ENCODE peak calls at places on chromosomes 13 and 19, in eight cellular contexts. B is EL; M is activated naive CD4-positive, alpha-beta T cell treated with anti-CD3 and anti-CD28 coated beads, Interleukin-2, amount 10 ng/mL, durations not matched to agents 7 days and 5 days; H is GM04503; J is HT1080; X is CD8-positive, alpha-beta T cell; U is brain pericyte; K is KBM-7. E is an unnamed sample.
A peak's percentile ranks its signal among the peaks of the same experiment; 100 is the strongest.

GRCh38 chr13:110138009-110138699 is 168.8 kb downstream of the COL4A1 start:
- DNase-seq in B (peak; percentile 80), M (peak; percentile 79), H (no peak), J (peak; percentile 88), X (peak; percentile 30), U (no peak), K (peak; percentile 60), E (no peak)

GRCh38 chr13:30033681-30034447 is 183.4 kb upstream of the UBL3 start:
- DNase-seq in B (peak; percentile 89), M (no peak), H (peak; percentile 94), J (peak; percentile 89), X (no peak), U (peak; percentile 46), K (peak; percentile 65), E (peak; percentile 70)

GRCh38 chr13:90585392-90585791 is 762.1 kb upstream of the MIR17HG start:
- DNase-seq in B (no peak), M (no peak), H (no peak), J (no peak), X (no peak), U (no peak), K (no peak), E (no peak)

GRCh38 chr19:45814851-45815481 is at the start of gene RSPH6A:
- DNase-seq in B (no peak), M (no peak), H (no peak), J (no peak), X (no peak), U (no peak), K (no peak), E (no peak)

GRCh38 chr13:110221331-110221730 is 85.6 kb downstream of the COL4A1 start:
- DNase-seq in B (no peak), M (no peak), H (no peak), J (no peak), X (no peak), U (no peak), K (no peak), E (no peak)

GRCh38 chr13:112931028-112931934 is 37.7 kb upstream of the MCF2L start:
- DNase-seq in B (peak; percentile 71), M (no peak), H (no peak), J (peak; percentile 77), X (no peak), U (no peak), K (peak; percentile 70), E (no peak)

GRCh38 chr19:1172353-1173159 is 1.5 kb downstream of the SBNO2 start:
- DNase-seq in B (peak; percentile 78), M (no peak), H (no peak), J (peak; percentile 71), X (no peak), U (no peak), K (peak; percentile 25), E (peak; percentile 32)

GRCh38 chr13:77359171-77359570 is 32.3 kb upstream of the MYCBP2 start:
- DNase-seq in B (peak; percentile 5), M (no peak), H (no peak), J (no peak), X (no peak), U (no peak), K (no peak), E (no peak)

GRCh38 chr13:93861818-93862217 is 617.7 kb downstream of the DCT start:
- DNase-seq in B (peak; percentile 69), M (no peak), H (peak; percentile 18), J (peak; percentile 53), X (no peak), U (no peak), K (no peak), E (no peak)

GRCh38 chr19:17419491-17420266 is at the start of gene MVB12A:
- DNase-seq in B (peak; percentile 99), M (peak; percentile 97), H (peak; percentile 95), J (peak; percentile 99), X (peak; percentile 94), U (peak; percentile 99), K (peak; percentile 99), E (peak; percentile 98)

GRCh38 chr13:49022472-49023144 is 46.9 kb downstream of the FNDC3A start:
- DNase-seq in B (peak; percentile 53), M (no peak), H (no peak), J (no peak), X (no peak), U (no peak), K (no peak), E (no peak)

GRCh38 chr19:10142701-10143375 is 23.1 kb upstream of the EIF3G start:
- DNase-seq in B (no peak), M (peak; percentile 71), H (no peak), J (no peak), X (peak; percentile 56), U (no peak), K (no peak), E (no peak)

GRCh38 chr19:50315773-50316448 is 13.3 kb downstream of the KCNC3 start:
- DNase-seq in B (no peak), M (peak; percentile 37), H (no peak), J (no peak), X (no peak), U (no peak), K (no peak), E (no peak)

GRCh38 chr19:5046339-5047039 is 77.6 kb downstream of the KDM4B start:
- DNase-seq in B (peak; percentile 60), M (no peak), H (peak; percentile 68), J (no peak), X (no peak), U (no peak), K (no peak), E (no peak)

GRCh38 chr19:39686739-39687138 is 17.5 kb upstream of the LGALS14 start:
- DNase-seq in B (no peak), M (no peak), H (no peak), J (no peak), X (no peak), U (no peak), K (no peak), E (no peak)

GRCh38 chr19:53865918-53866696 is 1.6 kb upstream of the MYADM start:
- DNase-seq in B (peak; percentile 68), M (peak; percentile 79), H (no peak), J (peak; percentile 44), X (peak; percentile 48), U (no peak), K (no peak), E (peak; percentile 72)

GRCh38 chr13:100872761-100873160 is 198.2 kb upstream of the TMTC4 start:
- DNase-seq in B (no peak), M (no peak), H (no peak), J (no peak), X (no peak), U (no peak), K (no peak), E (no peak)

GRCh38 chr13:24644051-24644450 is 36.2 kb upstream of the ATP12A start:
- DNase-seq in B (no peak), M (no peak), H (no peak), J (peak; percentile 6), X (no peak), U (peak; percentile 4), K (no peak), E (no peak)

GRCh38 chr13:112904436-112904960 is 64.5 kb upstream of the MCF2L start:
- DNase-seq in B (no peak), M (no peak), H (no peak), J (no peak), X (no peak), U (no peak), K (no peak), E (no peak)

GRCh38 chr13:114261328-114261965 is 20.0 kb upstream of the UPF3A start:
- DNase-seq in B (no peak), M (no peak), H (no peak), J (no peak), X (no peak), U (no peak), K (no peak), E (no peak)

GRCh38 chr13:50236898-50237318 is 221.7 kb downstream of the KCNRG start:
- DNase-seq in B (no peak), M (peak; percentile 22), H (no peak), J (no peak), X (no peak), U (no peak), K (no peak), E (no peak)

GRCh38 chr19:50050406-50051223 is 24.8 kb downstream of the ZNF473 start:
- DNase-seq in B (peak; percentile 60), M (peak; percentile 84), H (peak; percentile 54), J (no peak), X (peak; percentile 73), U (no peak), K (peak; percentile 84), E (peak; percentile 78)

GRCh38 chr19:5864725-5865486 is 5.4 kb downstream of the FUT5 start:
- DNase-seq in B (no peak), M (no peak), H (no peak), J (no peak), X (no peak), U (no peak), K (no peak), E (no peak)

GRCh38 chr13:51588406-51588949 is 4.2 kb downstream of the WDFY2 start:
- DNase-seq in B (no peak), M (no peak), H (no peak), J (no peak), X (no peak), U (no peak), K (no peak), E (no peak)

GRCh38 chr13:73754727-73755292 is 379.4 kb downstream of the KLF12 start:
- DNase-seq in B (peak; percentile 64), M (no peak), H (peak; percentile 20), J (peak; percentile 71), X (no peak), U (peak; percentile 42), K (peak; percentile 73), E (peak; percentile 80)

GRCh38 chr13:33153421-33154381 is 131.9 kb downstream of the STARD13 start:
- DNase-seq in B (no peak), M (no peak), H (no peak), J (peak; percentile 49), X (no peak), U (peak; percentile 88), K (no peak), E (no peak)

GRCh38 chr19:58563823-58564222 is 5.4 kb upstream of the UBE2M start:
- DNase-seq in B (no peak), M (peak; percentile 16), H (no peak), J (no peak), X (no peak), U (no peak), K (no peak), E (no peak)

GRCh38 chr13:101523732-101524131 is 71.3 kb downstream of the ITGBL1 start:
- DNase-seq in B (peak; percentile 82), M (no peak), H (peak; percentile 52), J (peak; percentile 96), X (no peak), U (no peak), K (no peak), E (peak; percentile 43)

GRCh38 chr13:20161275-20161950 is 561 bp upstream of the GJA3 start:
- DNase-seq in B (peak; percentile 31), M (peak; percentile 66), H (no peak), J (no peak), X (peak; percentile 51), U (no peak), K (peak; percentile 72), E (no peak)

GRCh38 chr13:40813662-40814454 is 24.4 kb downstream of the SLC25A15 start:
- DNase-seq in B (peak; percentile 38), M (no peak), H (no peak), J (peak; percentile 7), X (no peak), U (no peak), K (peak; percentile 55), E (no peak)

GRCh38 chr13:106588367-106588766 is 20.4 kb upstream of the ARGLU1 start:
- DNase-seq in B (no peak), M (no peak), H (no peak), J (no peak), X (no peak), U (no peak), K (no peak), E (no peak)

GRCh38 chr13:20190481-20191310 is 2.0 kb downstream of the GJB2 start:
- DNase-seq in B (peak; percentile 79), M (no peak), H (peak; percentile 51), J (peak; percentile 98), X (no peak), U (no peak), K (no peak), E (no peak)

GRCh38 chr19:42850981-42851717 is 28.4 kb downstream of the PSG1 start:
- DNase-seq in B (peak; percentile 99), M (no peak), H (peak; percentile 99), J (peak; percentile 94), X (no peak), U (no peak), K (no peak), E (no peak)

GRCh38 chr13:45206340-45206739 is 5.5 kb upstream of the KCTD4 start:
- DNase-seq in B (peak; percentile 93), M (no peak), H (peak; percentile 82), J (peak; percentile 96), X (no peak), U (no peak), K (no peak), E (no peak)